ENCODE peak calls at places on chromosomes 2 and 18, in eight cellular contexts. One of them, this sample, is unnamed.
A peak's percentile ranks its signal among the peaks of the same experiment; 100 is the strongest.

GRCh38 chr18:2903006-2903405 is 56.2 kb downstream of the EMILIN2 start:
- DNase-seq in colonic mucosa: peak; percentile 69
- DNase-seq in heart left ventricle: peak; percentile 76
- DNase-seq in keratinocyte: no peak
- DNase-seq in tibial artery: peak; percentile 73
- DNase-seq in uterus: peak; percentile 82
- DNase-seq in SK-N-SH: peak; percentile 36
- DNase-seq in gastrocnemius medialis: peak; percentile 39
- DNase-seq in this sample: no peak

GRCh38 chr2:189109921-189110397 is 69.6 kb downstream of the COL5A2 start:
- DNase-seq in colonic mucosa: no peak
- DNase-seq in heart left ventricle: no peak
- DNase-seq in keratinocyte: no peak
- DNase-seq in tibial artery: no peak
- DNase-seq in uterus: no peak
- DNase-seq in SK-N-SH: no peak
- DNase-seq in gastrocnemius medialis: no peak
- DNase-seq in this sample: peak; percentile 15

GRCh38 chr18:3634250-3634939 is 184.4 kb downstream of the TGIF1 start:
- DNase-seq in colonic mucosa: no peak
- DNase-seq in heart left ventricle: no peak
- DNase-seq in keratinocyte: no peak
- DNase-seq in tibial artery: no peak
- DNase-seq in uterus: no peak
- DNase-seq in SK-N-SH: no peak
- DNase-seq in gastrocnemius medialis: no peak
- DNase-seq in this sample: no peak

GRCh38 chr18:56696966-56697365 is 45.8 kb downstream of the WDR7 start:
- DNase-seq in colonic mucosa: no peak
- DNase-seq in heart left ventricle: no peak
- DNase-seq in keratinocyte: peak; percentile 19
- DNase-seq in tibial artery: no peak
- DNase-seq in uterus: no peak
- DNase-seq in SK-N-SH: no peak
- DNase-seq in gastrocnemius medialis: no peak
- DNase-seq in this sample: no peak

GRCh38 chr2:7027436-7027835 is 110.2 kb downstream of the RNF144A start:
- DNase-seq in colonic mucosa: no peak
- DNase-seq in heart left ventricle: no peak
- DNase-seq in keratinocyte: no peak
- DNase-seq in tibial artery: no peak
- DNase-seq in uterus: no peak
- DNase-seq in SK-N-SH: no peak
- DNase-seq in gastrocnemius medialis: no peak
- DNase-seq in this sample: no peak

GRCh38 chr2:196431957-196432356 is 207.6 kb upstream of the CCDC150 start:
- DNase-seq in colonic mucosa: no peak
- DNase-seq in heart left ventricle: no peak
- DNase-seq in keratinocyte: no peak
- DNase-seq in tibial artery: no peak
- DNase-seq in uterus: no peak
- DNase-seq in SK-N-SH: peak; percentile 29
- DNase-seq in gastrocnemius medialis: no peak
- DNase-seq in this sample: peak; percentile 44

GRCh38 chr2:61536086-61536722 is 2.0 kb downstream of the XPO1 start:
- DNase-seq in colonic mucosa: no peak
- DNase-seq in heart left ventricle: no peak
- DNase-seq in keratinocyte: no peak
- DNase-seq in tibial artery: no peak
- DNase-seq in uterus: no peak
- DNase-seq in SK-N-SH: peak; percentile 10
- DNase-seq in gastrocnemius medialis: peak; percentile 94
- DNase-seq in this sample: no peak

GRCh38 chr18:10488022-10488421 is 33.6 kb downstream of the APCDD1 start:
- DNase-seq in colonic mucosa: no peak
- DNase-seq in heart left ventricle: no peak
- DNase-seq in keratinocyte: no peak
- DNase-seq in tibial artery: no peak
- DNase-seq in uterus: peak; percentile 54
- DNase-seq in SK-N-SH: no peak
- DNase-seq in gastrocnemius medialis: no peak
- DNase-seq in this sample: no peak

GRCh38 chr2:88329815-88330603 is 122.5 kb downstream of the FOXI3 start:
- DNase-seq in colonic mucosa: no peak
- DNase-seq in heart left ventricle: no peak
- DNase-seq in keratinocyte: peak; percentile 11
- DNase-seq in tibial artery: no peak
- DNase-seq in uterus: no peak
- DNase-seq in SK-N-SH: no peak
- DNase-seq in gastrocnemius medialis: no peak
- DNase-seq in this sample: no peak

GRCh38 chr2:168087406-168087805 is 160.0 kb downstream of the STK39 start:
- DNase-seq in colonic mucosa: no peak
- DNase-seq in heart left ventricle: no peak
- DNase-seq in keratinocyte: no peak
- DNase-seq in tibial artery: no peak
- DNase-seq in uterus: no peak
- DNase-seq in SK-N-SH: no peak
- DNase-seq in gastrocnemius medialis: no peak
- DNase-seq in this sample: no peak

DNA sequence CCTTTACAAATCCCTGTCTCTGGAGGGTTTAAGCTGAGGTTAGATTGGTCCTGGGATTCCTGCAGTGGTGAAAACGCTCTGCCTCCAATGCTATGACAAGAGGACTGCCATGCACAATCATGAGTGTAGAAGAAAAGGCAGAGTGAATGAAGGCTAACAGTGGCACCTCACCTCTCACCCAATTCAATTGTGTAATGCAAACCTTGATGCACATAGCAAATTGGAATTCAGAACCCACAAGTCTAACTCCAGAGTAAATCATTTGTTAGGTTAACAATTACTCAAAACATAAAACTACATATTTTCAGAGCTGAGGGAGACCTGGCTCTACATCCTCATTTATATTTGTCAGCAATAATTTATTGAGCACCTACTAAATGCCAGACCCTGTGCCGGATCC is 1.8 kb downstream of the TGFBRAP1 start:
- DNase-seq in colonic mucosa: no peak
- DNase-seq in heart left ventricle: no peak
- DNase-seq in keratinocyte: no peak
- DNase-seq in tibial artery: no peak
- DNase-seq in uterus: no peak
- DNase-seq in SK-N-SH: no peak
- DNase-seq in gastrocnemius medialis: no peak
- DNase-seq in this sample: no peak
- H3K4me1 ChIP-seq in colonic mucosa: peaks cover 14% of the 10 kb centered on the region
- H3K4me1 ChIP-seq in heart left ventricle: peaks cover 31% of the 10 kb centered on the region
- H3K4me1 ChIP-seq in keratinocyte: peaks cover 49% of the 10 kb centered on the region
- H3K4me1 ChIP-seq in tibial artery: peaks cover 18% of the 10 kb centered on the region
- H3K4me1 ChIP-seq in uterus: no peaks in the 10 kb centered on the region
- H3K4me1 ChIP-seq in SK-N-SH: peaks cover 15% of the 10 kb centered on the region
- H3K4me1 ChIP-seq in gastrocnemius medialis: peaks cover 27% of the 10 kb centered on the region
- H3K4me1 ChIP-seq in this sample: no peaks in the 10 kb centered on the region

GRCh38 chr18:38751897-38752296 is 1186.3 kb upstream of the CELF4 start:
- DNase-seq in colonic mucosa: no peak
- DNase-seq in heart left ventricle: no peak
- DNase-seq in keratinocyte: no peak
- DNase-seq in tibial artery: no peak
- DNase-seq in uterus: no peak
- DNase-seq in SK-N-SH: no peak
- DNase-seq in gastrocnemius medialis: no peak
- DNase-seq in this sample: no peak
- TF ChIP-seq CTCF in colonic mucosa: no peak
- TF ChIP-seq CTCF in heart left ventricle: no peak
- TF ChIP-seq CTCF in keratinocyte: no peak
- TF ChIP-seq CTCF in tibial artery: no peak
- TF ChIP-seq CTCF in uterus: no peak
- TF ChIP-seq CTCF in SK-N-SH: no peak
- TF ChIP-seq CTCF in gastrocnemius medialis: no peak
- TF ChIP-seq CTCF in this sample: no peak

DNA sequence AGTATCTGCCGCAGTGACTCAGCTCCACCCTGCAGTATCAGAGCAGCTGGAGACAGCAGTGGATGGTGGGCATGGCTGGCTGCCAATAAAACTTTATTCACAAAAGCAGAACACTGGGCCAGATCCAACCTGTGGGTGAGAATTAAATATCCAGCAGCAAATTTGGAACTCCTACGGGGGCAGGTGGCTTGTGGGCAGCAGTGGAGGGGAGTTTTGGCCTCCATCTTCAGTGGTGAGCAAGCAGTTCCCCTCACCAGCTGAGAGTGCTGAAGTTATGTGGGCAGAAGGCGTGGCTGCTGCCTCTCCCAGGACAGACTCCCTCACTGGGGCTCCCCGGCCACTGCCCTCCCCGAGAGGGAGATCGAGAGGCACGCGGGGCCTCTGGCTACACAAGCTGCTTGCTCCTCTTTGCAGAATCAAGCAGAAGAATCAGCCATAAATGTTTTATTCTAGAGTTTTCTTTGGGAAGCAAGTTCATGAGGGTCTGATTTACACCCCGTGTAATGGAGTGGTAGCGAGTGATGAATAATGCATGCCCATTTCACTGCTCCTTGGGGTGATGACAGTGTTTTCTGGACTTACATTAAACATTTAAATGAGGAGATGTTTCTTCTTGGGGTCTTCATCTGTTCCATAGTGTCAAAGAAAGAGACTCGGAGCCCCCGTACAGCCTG is 204.3 kb downstream of the SEPTIN10 start:
- DNase-seq in colonic mucosa: no peak
- DNase-seq in heart left ventricle: no peak
- DNase-seq in keratinocyte: peak; percentile 9
- DNase-seq in tibial artery: no peak
- DNase-seq in uterus: no peak
- DNase-seq in SK-N-SH: no peak
- DNase-seq in gastrocnemius medialis: no peak
- DNase-seq in this sample: no peak
- H3K4me1 ChIP-seq in colonic mucosa: no peaks in the 10 kb centered on the region
- H3K4me1 ChIP-seq in heart left ventricle: no peaks in the 10 kb centered on the region
- H3K4me1 ChIP-seq in keratinocyte: peaks cover 38% of the 10 kb centered on the region
- H3K4me1 ChIP-seq in tibial artery: peaks cover 6% of the 10 kb centered on the region
- H3K4me1 ChIP-seq in uterus: no peaks in the 10 kb centered on the region
- H3K4me1 ChIP-seq in SK-N-SH: peaks cover 12% of the 10 kb centered on the region
- H3K4me1 ChIP-seq in gastrocnemius medialis: no peaks in the 10 kb centered on the region
- H3K4me1 ChIP-seq in this sample: no peaks in the 10 kb centered on the region

DNA sequence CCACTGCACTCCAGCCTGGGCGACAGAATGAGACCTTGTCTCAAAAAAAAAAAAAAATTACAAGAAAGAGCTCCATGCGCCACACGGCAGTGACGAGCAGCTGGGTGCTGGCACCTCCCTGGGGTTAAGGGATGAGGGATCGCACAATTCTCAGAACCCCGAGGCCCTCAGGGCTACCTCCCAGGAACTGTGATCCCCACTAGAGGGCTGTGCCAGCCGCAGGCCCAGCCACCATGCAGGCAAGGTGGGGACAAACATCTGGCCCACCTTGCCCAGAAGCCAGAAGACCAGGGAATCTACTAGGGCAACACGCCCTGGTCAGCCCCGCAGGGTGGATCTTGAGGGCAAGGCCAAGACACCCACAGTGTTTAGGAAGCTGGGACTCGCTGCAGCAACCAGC is 6.6 kb downstream of the SAG start:
- DNase-seq in colonic mucosa: no peak
- DNase-seq in heart left ventricle: no peak
- DNase-seq in keratinocyte: no peak
- DNase-seq in tibial artery: no peak
- DNase-seq in uterus: no peak
- DNase-seq in SK-N-SH: no peak
- DNase-seq in gastrocnemius medialis: no peak
- DNase-seq in this sample: no peak
- TF ChIP-seq CTCF in colonic mucosa: no peak
- TF ChIP-seq CTCF in heart left ventricle: no peak
- TF ChIP-seq CTCF in keratinocyte: no peak
- TF ChIP-seq CTCF in tibial artery: no peak
- TF ChIP-seq CTCF in uterus: no peak
- TF ChIP-seq CTCF in SK-N-SH: no peak
- TF ChIP-seq CTCF in gastrocnemius medialis: no peak
- TF ChIP-seq CTCF in this sample: no peak

GRCh38 chr2:26985807-26986206 is 15.4 kb downstream of the MAPRE3 start:
- DNase-seq in colonic mucosa: no peak
- DNase-seq in heart left ventricle: no peak
- DNase-seq in keratinocyte: no peak
- DNase-seq in tibial artery: no peak
- DNase-seq in uterus: no peak
- DNase-seq in SK-N-SH: no peak
- DNase-seq in gastrocnemius medialis: no peak
- DNase-seq in this sample: no peak
- H3K4me1 ChIP-seq in colonic mucosa: no peaks in the 10 kb centered on the region
- H3K4me1 ChIP-seq in heart left ventricle: peaks cover 13% of the 10 kb centered on the region
- H3K4me1 ChIP-seq in keratinocyte: no peaks in the 10 kb centered on the region
- H3K4me1 ChIP-seq in tibial artery: no peaks in the 10 kb centered on the region
- H3K4me1 ChIP-seq in uterus: no peaks in the 10 kb centered on the region
- H3K4me1 ChIP-seq in SK-N-SH: peaks cover 12% of the 10 kb centered on the region
- H3K4me1 ChIP-seq in gastrocnemius medialis: peaks cover 47% of the 10 kb centered on the region
- H3K4me1 ChIP-seq in this sample: peaks cover 11% of the 10 kb centered on the region

GRCh38 chr2:1136071-1136470 is 185.4 kb downstream of the SNTG2 start:
- DNase-seq in colonic mucosa: no peak
- DNase-seq in heart left ventricle: no peak
- DNase-seq in keratinocyte: no peak
- DNase-seq in tibial artery: no peak
- DNase-seq in uterus: no peak
- DNase-seq in SK-N-SH: peak; percentile 61
- DNase-seq in gastrocnemius medialis: no peak
- DNase-seq in this sample: no peak
- TF ChIP-seq CTCF in colonic mucosa: no peak
- TF ChIP-seq CTCF in heart left ventricle: no peak
- TF ChIP-seq CTCF in keratinocyte: no peak
- TF ChIP-seq CTCF in tibial artery: no peak
- TF ChIP-seq CTCF in uterus: no peak
- TF ChIP-seq CTCF in SK-N-SH: peak; percentile 13
- TF ChIP-seq CTCF in gastrocnemius medialis: no peak
- TF ChIP-seq CTCF in this sample: peak; percentile 47

GRCh38 chr2:28406276-28407096 is 13.8 kb downstream of the FOSL2 start:
- DNase-seq in colonic mucosa: no peak
- DNase-seq in heart left ventricle: no peak
- DNase-seq in keratinocyte: peak; percentile 88
- DNase-seq in tibial artery: peak; percentile 77
- DNase-seq in uterus: no peak
- DNase-seq in SK-N-SH: no peak
- DNase-seq in gastrocnemius medialis: no peak
- DNase-seq in this sample: no peak
- H3K4me1 ChIP-seq in colonic mucosa: peaks cover 21% of the 10 kb centered on the region
- H3K4me1 ChIP-seq in heart left ventricle: peaks cover 51% of the 10 kb centered on the region
- H3K4me1 ChIP-seq in keratinocyte: peaks cover 44% of the 10 kb centered on the region
- H3K4me1 ChIP-seq in tibial artery: peaks cover 50% of the 10 kb centered on the region
- H3K4me1 ChIP-seq in uterus: peaks cover 52% of the 10 kb centered on the region
- H3K4me1 ChIP-seq in SK-N-SH: peaks cover 9% of the 10 kb centered on the region
- H3K4me1 ChIP-seq in gastrocnemius medialis: peaks cover 54% of the 10 kb centered on the region
- H3K4me1 ChIP-seq in this sample: peaks cover 8% of the 10 kb centered on the region